ENCODE peak calls at places on chromosomes 5 and 9, in six cellular contexts. A is cardiac septum, H is NCI-H69, R is KBM-7, N is endothelial cell, K is HFF-Myc. P is an unnamed sample.

GRCh38 chr5:170625221-170626165 is 121.7 kb downstream of the KCNIP1 start:
- DNase-seq in A (peak), H (peak), R (no peak), N (no peak), K (no peak), P (no peak)

GRCh38 chr5:18483386-18483785 is 849.1 kb downstream of the TAF11L14 start:
- DNase-seq in A (no peak), H (no peak), R (no peak), N (no peak), K (no peak), P (no peak)

GRCh38 chr5:38369692-38370091 is 111.3 kb downstream of the EGFLAM start:
- DNase-seq in A (no peak), H (no peak), R (no peak), N (no peak), K (peak), P (no peak)

GRCh38 chr5:143134900-143135299 is 268.6 kb downstream of the NR3C1 start:
- DNase-seq in A (no peak), H (peak), R (no peak), N (no peak), K (no peak), P (no peak)

GRCh38 chr5:158716668-158717067 is 383.0 kb downstream of the EBF1 start:
- DNase-seq in A (no peak), H (no peak), R (peak), N (no peak), K (no peak), P (no peak)

GRCh38 chr5:72248352-72249032 is 71.5 kb downstream of the MRPS27 start:
- DNase-seq in A (no peak), H (peak), R (no peak), N (no peak), K (peak), P (no peak)

GRCh38 chr5:178667109-178667508 is 40.3 kb upstream of the CLK4 start:
- DNase-seq in A (no peak), H (no peak), R (no peak), N (no peak), K (no peak), P (no peak)

GRCh38 chr9:1875921-1876448 is 139.2 kb upstream of the SMARCA2 start:
- DNase-seq in A (no peak), H (no peak), R (no peak), N (no peak), K (no peak), P (no peak)

GRCh38 chr5:121053055-121053985 is 589.2 kb downstream of the PRR16 start:
- DNase-seq in A (no peak), H (no peak), R (peak), N (no peak), K (peak), P (peak)

GRCh38 chr9:79974806-79975422 is 403.1 kb downstream of the TLE4 start:
- DNase-seq in A (no peak), H (peak), R (no peak), N (no peak), K (no peak), P (no peak)

GRCh38 chr5:14153932-14154646 is 10.9 kb downstream of the TRIO start:
- DNase-seq in A (peak), H (peak), R (peak), N (peak), K (no peak), P (no peak)